ENCODE peak calls at places on chromosome 1, in six cellular contexts. One of them, this sample, is unnamed.

GRCh38 chr1:94708811-94709210 is 111.3 kb upstream of the SLC44A3 start:
- DNase-seq in fibroblast of mammary gland: no peak
- DNase-seq in H1: no peak
- DNase-seq in PC-3: no peak
- DNase-seq in heart left ventricle: no peak
- DNase-seq in CD8-positive, alpha-beta T cell: no peak
- DNase-seq in this sample: no peak

GRCh38 chr1:200437556-200438203 is 27.8 kb upstream of the ZNF281 start:
- DNase-seq in fibroblast of mammary gland: peak
- DNase-seq in H1: no peak
- DNase-seq in PC-3: peak
- DNase-seq in heart left ventricle: no peak
- DNase-seq in CD8-positive, alpha-beta T cell: no peak
- DNase-seq in this sample: peak

GRCh38 chr1:228899421-228899956 is 164.2 kb downstream of the RHOU start:
- DNase-seq in fibroblast of mammary gland: no peak
- DNase-seq in H1: peak
- DNase-seq in PC-3: no peak
- DNase-seq in heart left ventricle: no peak
- DNase-seq in CD8-positive, alpha-beta T cell: no peak
- DNase-seq in this sample: no peak

GRCh38 chr1:221925947-221926346 is 184.1 kb upstream of the DUSP10 start:
- DNase-seq in fibroblast of mammary gland: no peak
- DNase-seq in H1: no peak
- DNase-seq in PC-3: peak
- DNase-seq in heart left ventricle: no peak
- DNase-seq in CD8-positive, alpha-beta T cell: no peak
- DNase-seq in this sample: no peak

GRCh38 chr1:209395169-209395568 is 188.3 kb upstream of the CAMK1G start:
- DNase-seq in fibroblast of mammary gland: no peak
- DNase-seq in H1: no peak
- DNase-seq in PC-3: no peak
- DNase-seq in heart left ventricle: no peak
- DNase-seq in CD8-positive, alpha-beta T cell: no peak
- DNase-seq in this sample: no peak

GRCh38 chr1:67948155-67949075 is 102.0 kb downstream of the DIRAS3 start:
- DNase-seq in fibroblast of mammary gland: peak
- DNase-seq in H1: no peak
- DNase-seq in PC-3: peak
- DNase-seq in heart left ventricle: no peak
- DNase-seq in CD8-positive, alpha-beta T cell: no peak
- DNase-seq in this sample: peak

GRCh38 chr1:44421374-44422028 is 16.4 kb downstream of the RNF220 start:
- DNase-seq in fibroblast of mammary gland: no peak
- DNase-seq in H1: no peak
- DNase-seq in PC-3: no peak
- DNase-seq in heart left ventricle: no peak
- DNase-seq in CD8-positive, alpha-beta T cell: no peak
- DNase-seq in this sample: no peak

GRCh38 chr1:34896612-34897011 is 32.8 kb downstream of the DLGAP3 start:
- DNase-seq in fibroblast of mammary gland: no peak
- DNase-seq in H1: no peak
- DNase-seq in PC-3: no peak
- DNase-seq in heart left ventricle: no peak
- DNase-seq in CD8-positive, alpha-beta T cell: no peak
- DNase-seq in this sample: peak

GRCh38 chr1:225897595-225898514 is 8.9 kb upstream of the LEFTY1 start:
- DNase-seq in fibroblast of mammary gland: no peak
- DNase-seq in H1: no peak
- DNase-seq in PC-3: peak
- DNase-seq in heart left ventricle: no peak
- DNase-seq in CD8-positive, alpha-beta T cell: no peak
- DNase-seq in this sample: no peak

GRCh38 chr1:225903623-225904022 is 14.7 kb upstream of the LEFTY1 start:
- DNase-seq in fibroblast of mammary gland: no peak
- DNase-seq in H1: no peak
- DNase-seq in PC-3: no peak
- DNase-seq in heart left ventricle: no peak
- DNase-seq in CD8-positive, alpha-beta T cell: no peak
- DNase-seq in this sample: no peak

GRCh38 chr1:225896937-225897549 is 8.1 kb upstream of the LEFTY1 start:
- DNase-seq in fibroblast of mammary gland: no peak
- DNase-seq in H1: no peak
- DNase-seq in PC-3: peak
- DNase-seq in heart left ventricle: no peak
- DNase-seq in CD8-positive, alpha-beta T cell: peak
- DNase-seq in this sample: no peak

DNA sequence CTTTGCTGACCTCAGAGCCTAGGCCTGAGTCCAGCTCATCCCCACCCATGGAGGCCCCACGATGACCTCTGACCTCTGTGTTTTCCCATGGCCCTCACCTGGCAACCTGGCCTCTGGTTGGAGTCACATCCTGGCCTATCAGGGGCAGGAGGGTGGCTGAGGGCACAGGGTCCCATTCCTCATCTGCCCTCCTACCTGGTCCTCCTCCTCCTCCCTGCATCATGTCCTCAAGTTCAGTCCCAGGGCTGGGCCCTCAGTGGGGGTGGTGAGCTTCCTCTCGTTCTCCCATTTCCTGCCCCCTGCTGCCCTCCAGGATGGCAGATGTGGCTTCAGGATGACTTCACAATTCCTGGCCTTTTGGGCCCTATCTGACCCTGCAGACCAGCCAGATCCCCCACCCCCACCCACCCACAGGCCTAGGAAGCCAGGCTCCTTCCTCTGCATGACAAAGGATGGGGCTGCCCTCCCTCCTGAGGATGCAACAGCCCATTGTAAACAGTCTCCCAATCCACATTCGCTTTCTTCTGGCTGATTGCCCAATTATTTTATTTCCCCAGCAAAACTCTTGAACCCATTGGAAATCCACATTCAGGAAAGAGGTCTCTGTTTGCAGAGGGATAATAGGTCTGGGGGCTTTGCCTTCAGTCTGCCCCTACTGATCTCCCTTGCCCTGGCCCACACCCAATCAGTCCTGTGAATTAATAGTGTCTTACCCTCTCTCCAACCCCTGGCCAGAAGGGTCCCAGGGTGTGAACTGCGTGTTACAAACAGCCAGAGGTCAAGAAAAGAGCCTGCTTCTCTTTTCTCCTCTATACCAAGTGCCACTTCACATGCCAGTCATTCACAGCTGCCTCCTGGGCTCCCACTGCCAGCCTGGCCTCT is 10.3 kb upstream of the LEFTY1 start:
- DNase-seq in fibroblast of mammary gland: no peak
- DNase-seq in H1: peak
- DNase-seq in PC-3: no peak
- DNase-seq in heart left ventricle: no peak
- DNase-seq in CD8-positive, alpha-beta T cell: no peak
- DNase-seq in this sample: no peak
- H3K4me3 ChIP-seq in fibroblast of mammary gland: no peak
- H3K4me3 ChIP-seq in H1: peak
- H3K4me3 ChIP-seq in PC-3: no peak
- H3K4me3 ChIP-seq in heart left ventricle: no peak
- H3K4me3 ChIP-seq in CD8-positive, alpha-beta T cell: no peak
- H3K4me3 ChIP-seq in this sample: no peak

DNA sequence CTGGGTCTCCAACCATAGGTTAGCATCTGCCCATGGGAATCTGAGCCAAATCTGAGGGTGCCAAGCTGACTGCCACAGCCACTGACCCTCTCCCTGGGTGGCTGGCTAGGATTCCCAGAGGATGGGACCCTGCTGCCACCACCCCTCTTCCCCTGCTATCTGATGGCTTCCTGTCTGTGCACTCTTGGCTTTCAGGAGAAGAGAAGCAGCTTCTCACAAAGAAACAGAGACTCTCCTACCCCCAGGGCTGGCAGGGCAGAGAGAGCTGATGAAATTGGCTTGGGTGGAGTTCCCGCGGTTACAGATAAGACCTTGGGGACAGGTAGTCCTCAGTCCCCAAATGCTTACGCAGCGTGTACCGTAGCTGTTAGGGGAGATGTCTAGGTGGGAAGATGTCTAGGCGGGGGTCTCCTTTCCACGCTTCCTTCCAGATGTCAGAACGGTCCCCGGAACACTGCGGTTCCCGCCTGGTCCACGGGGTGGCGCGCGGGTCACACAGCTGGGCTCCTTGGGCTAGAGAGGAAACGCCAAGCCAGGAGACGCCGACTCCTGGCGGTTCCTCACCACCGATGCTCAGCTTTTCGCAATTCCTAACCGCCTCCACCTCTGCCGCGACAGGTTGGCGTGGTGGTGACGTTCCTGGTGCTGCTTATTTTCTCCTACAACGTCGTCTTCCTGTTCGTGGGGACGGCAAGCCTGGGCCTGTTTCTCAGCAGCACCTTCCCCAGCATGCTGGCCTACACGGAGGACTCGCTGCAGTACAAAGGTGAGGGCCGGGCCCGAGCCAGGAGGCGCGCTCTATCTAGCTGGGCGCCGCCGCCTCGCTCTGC is 40.1 kb downstream of the ELK4 start:
- DNase-seq in fibroblast of mammary gland: peak
- DNase-seq in H1: peak
- DNase-seq in PC-3: peak
- DNase-seq in heart left ventricle: peak
- DNase-seq in CD8-positive, alpha-beta T cell: peak
- DNase-seq in this sample: peak
- TF ChIP-seq CTCF in fibroblast of mammary gland: peak
- TF ChIP-seq CTCF in H1: peak
- TF ChIP-seq CTCF in PC-3: peak
- TF ChIP-seq CTCF in heart left ventricle: peak
- TF ChIP-seq CTCF in CD8-positive, alpha-beta T cell: peak
- TF ChIP-seq CTCF in this sample: peak

GRCh38 chr1:188432427-188432826 is 1603.7 kb downstream of the PLA2G4A start:
- DNase-seq in fibroblast of mammary gland: no peak
- DNase-seq in H1: no peak
- DNase-seq in PC-3: no peak
- DNase-seq in heart left ventricle: no peak
- DNase-seq in CD8-positive, alpha-beta T cell: no peak
- DNase-seq in this sample: no peak
- H3K4me3 ChIP-seq in fibroblast of mammary gland: no peak
- H3K4me3 ChIP-seq in H1: no peak
- H3K4me3 ChIP-seq in PC-3: no peak
- H3K4me3 ChIP-seq in heart left ventricle: no peak
- H3K4me3 ChIP-seq in CD8-positive, alpha-beta T cell: no peak
- H3K4me3 ChIP-seq in this sample: no peak

DNA sequence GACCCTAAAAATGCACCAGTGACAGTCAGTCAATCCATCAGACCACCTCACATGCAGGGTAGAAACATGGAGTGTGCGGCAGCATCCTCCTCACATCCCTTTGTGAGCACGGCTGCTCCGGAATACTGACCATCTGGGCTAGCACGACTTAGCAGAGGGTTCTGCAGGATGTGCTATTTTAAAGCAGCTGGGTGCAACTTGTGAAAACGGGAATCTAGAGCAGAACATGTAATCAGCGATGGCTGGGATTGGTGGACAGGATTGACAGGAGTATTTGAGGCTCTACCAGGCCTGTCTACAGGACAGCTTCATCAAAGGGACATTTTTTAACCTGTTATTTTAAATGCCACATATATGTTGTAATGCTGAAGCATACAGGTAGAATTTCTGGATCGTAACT is 16.8 kb upstream of the PLEKHM2 start:
- DNase-seq in fibroblast of mammary gland: no peak
- DNase-seq in H1: no peak
- DNase-seq in PC-3: no peak
- DNase-seq in heart left ventricle: no peak
- DNase-seq in CD8-positive, alpha-beta T cell: no peak
- DNase-seq in this sample: no peak
- TF ChIP-seq CTCF in fibroblast of mammary gland: no peak
- TF ChIP-seq CTCF in H1: no peak
- TF ChIP-seq CTCF in PC-3: no peak
- TF ChIP-seq CTCF in heart left ventricle: no peak
- TF ChIP-seq CTCF in CD8-positive, alpha-beta T cell: no peak
- TF ChIP-seq CTCF in this sample: no peak

DNA sequence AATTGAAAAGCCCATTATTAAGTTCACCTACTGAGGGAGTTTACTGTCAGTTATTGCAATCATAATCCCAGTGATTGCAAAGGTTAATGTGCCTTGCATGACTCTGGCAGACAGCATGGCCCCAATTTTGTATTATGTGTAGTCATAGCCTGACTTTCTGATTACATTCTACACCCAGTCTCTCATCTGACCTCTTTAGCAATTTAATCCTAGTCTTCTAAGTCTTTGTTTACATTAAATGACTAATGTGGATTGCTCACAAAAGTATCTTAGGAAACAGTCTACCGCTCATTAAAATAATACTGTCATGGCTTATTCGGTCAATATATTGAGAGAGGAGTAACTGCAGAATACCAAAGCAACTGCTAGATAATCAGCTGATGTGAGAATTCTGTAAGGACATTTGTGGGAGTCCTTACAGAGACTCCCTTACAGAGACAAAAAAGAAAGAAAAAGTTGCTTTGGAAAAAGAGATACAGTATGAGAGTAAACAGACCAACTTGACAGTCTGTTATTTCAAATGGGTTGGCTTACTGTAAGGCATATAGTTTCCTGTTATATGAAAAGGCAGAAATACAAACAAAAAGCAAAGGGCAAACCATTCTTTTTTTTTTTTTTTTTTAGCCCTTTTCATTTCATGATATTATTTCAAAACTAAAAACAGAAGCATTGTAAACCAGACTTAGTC is 42.8 kb downstream of the SMG7 start:
- DNase-seq in fibroblast of mammary gland: peak
- DNase-seq in H1: no peak
- DNase-seq in PC-3: peak
- DNase-seq in heart left ventricle: no peak
- DNase-seq in CD8-positive, alpha-beta T cell: no peak
- DNase-seq in this sample: peak
- H3K4me3 ChIP-seq in fibroblast of mammary gland: no peak
- H3K4me3 ChIP-seq in H1: no peak
- H3K4me3 ChIP-seq in PC-3: no peak
- H3K4me3 ChIP-seq in heart left ventricle: no peak
- H3K4me3 ChIP-seq in CD8-positive, alpha-beta T cell: no peak
- H3K4me3 ChIP-seq in this sample: no peak

DNA sequence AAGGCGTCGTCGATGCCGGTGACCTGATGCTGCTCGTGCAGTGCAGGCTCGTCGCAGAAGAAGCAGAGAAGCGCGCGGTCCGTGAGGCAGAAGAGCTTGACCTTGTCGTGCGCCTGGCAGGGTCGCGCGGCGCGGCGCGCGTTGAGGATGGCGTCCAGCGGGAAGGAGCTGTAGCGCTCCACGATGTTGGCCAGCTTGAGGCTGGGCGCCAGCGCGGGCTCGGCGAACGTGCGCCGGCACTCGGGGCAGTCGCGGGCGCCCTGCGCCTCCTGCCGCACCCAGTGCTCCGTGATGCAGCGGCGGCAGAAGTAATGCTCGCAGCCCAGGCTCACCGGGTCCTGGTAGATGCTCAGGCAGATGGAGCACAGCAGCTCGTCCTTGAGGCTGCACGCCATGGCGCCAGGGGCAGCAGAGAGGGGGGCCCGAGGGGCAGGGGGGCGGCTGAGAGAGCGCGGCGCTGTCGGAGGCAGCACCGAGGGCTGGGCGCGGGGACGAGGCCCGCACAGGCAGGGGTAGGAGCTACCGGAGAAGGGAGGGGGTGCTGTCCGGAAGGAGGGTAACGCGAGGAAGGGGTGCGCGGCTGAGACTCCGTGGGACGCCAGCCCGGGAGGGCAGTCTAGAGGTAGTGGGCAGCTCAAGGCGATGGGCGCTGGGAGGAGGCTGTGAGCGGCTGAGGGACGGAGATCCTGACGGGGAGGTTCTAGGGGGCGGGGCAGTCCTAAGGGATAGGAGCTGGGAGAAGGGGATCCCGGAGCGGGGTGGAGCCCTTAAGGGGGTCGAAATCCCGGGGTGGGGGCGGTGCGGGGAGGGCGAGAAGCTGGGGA is 593 bp downstream of the TRIM62 start:
- DNase-seq in fibroblast of mammary gland: peak
- DNase-seq in H1: peak
- DNase-seq in PC-3: peak
- DNase-seq in heart left ventricle: peak
- DNase-seq in CD8-positive, alpha-beta T cell: no peak
- DNase-seq in this sample: peak
- TF ChIP-seq CTCF in fibroblast of mammary gland: no peak
- TF ChIP-seq CTCF in H1: no peak
- TF ChIP-seq CTCF in PC-3: no peak
- TF ChIP-seq CTCF in heart left ventricle: no peak
- TF ChIP-seq CTCF in CD8-positive, alpha-beta T cell: no peak
- TF ChIP-seq CTCF in this sample: peak